ENCODE peak calls at places on chromosomes 6 and 20, in six cellular contexts. Y is heart right ventricle; R is pancreas; Z is CD8-positive, alpha-beta memory T cell; M is GM12878; X is activated T-cell treated with anti-CD3 and anti-CD28 coated beads, Interleukin-2, amount 50 U/mL, for 4 hours. P is an unnamed sample.

GRCh38 chr6:25623874-25624273 is 28.1 kb upstream of the SCGN start:
- DNase-seq in Y (no peak), R (no peak), Z (no peak), M (no peak), X (no peak), P (no peak)

GRCh38 chr6:1208876-1209275 is 103.0 kb upstream of the FOXQ1 start:
- DNase-seq in Y (no peak), R (no peak), Z (no peak), M (no peak), X (no peak), P (no peak)

GRCh38 chr20:48690888-48691287 is 136.9 kb downstream of the PREX1 start:
- DNase-seq in Y (no peak), R (no peak), Z (no peak), M (no peak), X (no peak), P (no peak)

GRCh38 chr20:34222208-34222607 is 19.0 kb upstream of the ASIP start:
- DNase-seq in Y (no peak), R (no peak), Z (no peak), M (no peak), X (no peak), P (no peak)

GRCh38 chr20:11153819-11154218 is 480.0 kb upstream of the JAG1 start:
- DNase-seq in Y (no peak), R (no peak), Z (no peak), M (no peak), X (no peak), P (no peak)

GRCh38 chr20:53819973-53820451 is 226.4 kb upstream of the ZNF217 start:
- DNase-seq in Y (no peak), R (peak), Z (no peak), M (no peak), X (no peak), P (no peak)

GRCh38 chr6:52664991-52665686 is 5.8 kb upstream of the TMEM14A start:
- DNase-seq in Y (no peak), R (no peak), Z (no peak), M (no peak), X (no peak), P (no peak)

GRCh38 chr6:118709859-118710350 is 58.5 kb upstream of the CEP85L start:
- DNase-seq in Y (no peak), R (no peak), Z (peak), M (peak), X (peak), P (no peak)

GRCh38 chr20:31517373-31517772 is 3.1 kb downstream of the HM13 start:
- DNase-seq in Y (no peak), R (peak), Z (no peak), M (no peak), X (no peak), P (peak)

GRCh38 chr20:22744341-22745193 is 160.2 kb upstream of the FOXA2 start:
- DNase-seq in Y (no peak), R (no peak), Z (no peak), M (no peak), X (no peak), P (no peak)

GRCh38 chr6:17297261-17298080 is 16.3 kb downstream of the RBM24 start:
- DNase-seq in Y (no peak), R (no peak), Z (no peak), M (no peak), X (no peak), P (no peak)

GRCh38 chr20:61435823-61436220 is 183.8 kb downstream of the CDH4 start:
- DNase-seq in Y (no peak), R (no peak), Z (no peak), M (no peak), X (no peak), P (no peak)

GRCh38 chr20:5886788-5887187 is 63.5 kb downstream of the TRMT6 start:
- DNase-seq in Y (peak), R (no peak), Z (no peak), M (no peak), X (no peak), P (no peak)

GRCh38 chr6:33735201-33735600 is 11.5 kb downstream of the IP6K3 start:
- DNase-seq in Y (no peak), R (no peak), Z (no peak), M (no peak), X (no peak), P (no peak)

GRCh38 chr6:148760568-148761531 is 14.0 kb downstream of the UST start:
- DNase-seq in Y (peak), R (no peak), Z (peak), M (peak), X (peak), P (peak)

GRCh38 chr6:41372526-41373366 is 37.3 kb downstream of the NCR2 start:
- DNase-seq in Y (no peak), R (no peak), Z (no peak), M (no peak), X (no peak), P (no peak)

GRCh38 chr20:48606117-48606840 is 221.5 kb downstream of the PREX1 start:
- DNase-seq in Y (no peak), R (peak), Z (no peak), M (no peak), X (no peak), P (peak)

GRCh38 chr6:32288426-32288825 is 64.6 kb upstream of the NOTCH4 start:
- DNase-seq in Y (no peak), R (no peak), Z (no peak), M (no peak), X (no peak), P (no peak)

GRCh38 chr6:14530385-14530784 is 412.8 kb downstream of the CD83 start:
- DNase-seq in Y (no peak), R (no peak), Z (no peak), M (no peak), X (no peak), P (no peak)

GRCh38 chr6:88459224-88459623 is 293.1 kb upstream of the CNR1 start:
- DNase-seq in Y (no peak), R (no peak), Z (no peak), M (no peak), X (no peak), P (no peak)

GRCh38 chr6:75210885-75211739 is 5.3 kb upstream of the COL12A1 start:
- DNase-seq in Y (no peak), R (no peak), Z (peak), M (no peak), X (peak), P (no peak)

GRCh38 chr6:52155791-52156576 is 30.2 kb upstream of the IL17A start:
- DNase-seq in Y (no peak), R (no peak), Z (no peak), M (peak), X (no peak), P (no peak)

GRCh38 chr6:33278392-33278741 is 1.4 kb downstream of the B3GALT4 start:
- DNase-seq in Y (no peak), R (no peak), Z (no peak), M (no peak), X (no peak), P (no peak)

GRCh38 chr20:62404112-62404665 is 2.9 kb downstream of the CABLES2 start:
- DNase-seq in Y (no peak), R (no peak), Z (no peak), M (no peak), X (no peak), P (no peak)

GRCh38 chr20:59933296-59933848 is at the start of gene SYCP2:
- DNase-seq in Y (peak), R (peak), Z (peak), M (no peak), X (peak), P (peak)

GRCh38 chr6:32816746-32817204 is at the start of gene HLA-DOB:
- DNase-seq in Y (no peak), R (no peak), Z (no peak), M (no peak), X (no peak), P (peak)

GRCh38 chr6:122947355-122947754 is 48.7 kb upstream of the CLVS2 start:
- DNase-seq in Y (no peak), R (no peak), Z (no peak), M (no peak), X (no peak), P (no peak)

GRCh38 chr6:124670801-124671200 is 291.4 kb upstream of the RNF217 start:
- DNase-seq in Y (no peak), R (no peak), Z (no peak), M (no peak), X (no peak), P (no peak)

GRCh38 chr6:87697581-87698552 is 4.2 kb downstream of the AKIRIN2 start:
- DNase-seq in Y (no peak), R (no peak), Z (no peak), M (no peak), X (no peak), P (no peak)

GRCh38 chr20:53708129-53708968 is 114.7 kb upstream of the ZNF217 start:
- DNase-seq in Y (no peak), R (no peak), Z (no peak), M (peak), X (peak), P (no peak)